ENCODE peak calls at places on chromosomes 4 and X, in four cellular contexts. G is HepG2, Q is HCT116, V is K562. I is an unnamed sample.

GRCh38 chrX:72358313-72358712 is 52.6 kb upstream of the CITED1 start:
- DNase-seq in G (no peak), Q (no peak), V (no peak), I (no peak)

GRCh38 chr4:87679449-87680169 is 29.5 kb downstream of the DMP1 start:
- DNase-seq in G (peak), Q (peak), V (peak), I (peak)

GRCh38 chr4:10006604-10007435 is 14.5 kb downstream of the SLC2A9 start:
- DNase-seq in G (peak), Q (peak), V (no peak), I (no peak)

GRCh38 chrX:103861200-103861599 is 29.1 kb upstream of the RAB9B start:
- DNase-seq in G (no peak), Q (no peak), V (no peak), I (no peak)

GRCh38 chr4:144709793-144710525 is 64.0 kb downstream of the HHIP start:
- DNase-seq in G (no peak), Q (peak), V (no peak), I (no peak)

GRCh38 chrX:31178064-31178768 is 106.4 kb upstream of the FTHL17 start:
- DNase-seq in G (no peak), Q (no peak), V (no peak), I (no peak)

GRCh38 chrX:115388879-115389278 is 99.4 kb downstream of the LUZP4 start:
- DNase-seq in G (no peak), Q (no peak), V (no peak), I (no peak)

GRCh38 chr4:105472871-105473339 is 957 bp downstream of the PPA2 start:
- DNase-seq in G (no peak), Q (no peak), V (no peak), I (no peak)

GRCh38 chr4:186918466-186918865 is 194.8 kb upstream of the FAT1 start:
- DNase-seq in G (no peak), Q (no peak), V (no peak), I (no peak)

GRCh38 chr4:55080174-55080865 is 45.1 kb downstream of the KDR start:
- DNase-seq in G (no peak), Q (no peak), V (no peak), I (no peak)

GRCh38 chr4:71648923-71649322 is 135.0 kb downstream of the GC start:
- DNase-seq in G (no peak), Q (no peak), V (no peak), I (no peak)

GRCh38 chr4:54100607-54101189 is 735 bp downstream of the GSX2 start:
- DNase-seq in G (no peak), Q (no peak), V (no peak), I (no peak)

GRCh38 chr4:80265571-80266266 is 745 bp upstream of the FGF5 start:
- DNase-seq in G (no peak), Q (no peak), V (peak), I (no peak)

GRCh38 chrX:20362268-20363002 is 95.7 kb upstream of the RPS6KA3 start:
- DNase-seq in G (peak), Q (no peak), V (peak), I (no peak)

GRCh38 chr4:39714171-39714570 is 16.2 kb downstream of the UBE2K start:
- DNase-seq in G (no peak), Q (no peak), V (no peak), I (no peak)

GRCh38 chrX:16081357-16081756 is 42.0 kb upstream of the GRPR start:
- DNase-seq in G (no peak), Q (no peak), V (no peak), I (no peak)

GRCh38 chrX:15146515-15146914 is 123.4 kb downstream of the ASB9 start:
- DNase-seq in G (no peak), Q (no peak), V (peak), I (no peak)

GRCh38 chr4:10944321-10944720 is 259.8 kb upstream of the CLNK start:
- DNase-seq in G (no peak), Q (no peak), V (no peak), I (no peak)

GRCh38 chrX:50402886-50403285 is 67.7 kb downstream of the DGKK start:
- DNase-seq in G (no peak), Q (no peak), V (no peak), I (no peak)

GRCh38 chr4:10727140-10727880 is 42.7 kb upstream of the CLNK start:
- DNase-seq in G (no peak), Q (no peak), V (no peak), I (no peak)

GRCh38 chr4:135249006-135249405 is 1047.4 kb upstream of the PABPC4L start:
- DNase-seq in G (no peak), Q (no peak), V (no peak), I (no peak)

GRCh38 chr4:154073107-154073817 is 284.4 kb upstream of the SFRP2 start:
- DNase-seq in G (no peak), Q (no peak), V (no peak), I (no peak)

GRCh38 chr4:98566491-98567008 is 91.9 kb downstream of the TSPAN5 start:
- DNase-seq in G (no peak), Q (no peak), V (no peak), I (no peak)
- H3K27ac ChIP-seq in G (no peak), Q (no peak), V (no peak), I (no peak)

GRCh38 chr4:185912779-185913178 is 100.8 kb upstream of the SORBS2 start:
- DNase-seq in G (no peak), Q (no peak), V (no peak), I (no peak)
- TF ChIP-seq TCF7L2 in G (no peak), Q (no peak), V (no peak), I (peak)

DNA sequence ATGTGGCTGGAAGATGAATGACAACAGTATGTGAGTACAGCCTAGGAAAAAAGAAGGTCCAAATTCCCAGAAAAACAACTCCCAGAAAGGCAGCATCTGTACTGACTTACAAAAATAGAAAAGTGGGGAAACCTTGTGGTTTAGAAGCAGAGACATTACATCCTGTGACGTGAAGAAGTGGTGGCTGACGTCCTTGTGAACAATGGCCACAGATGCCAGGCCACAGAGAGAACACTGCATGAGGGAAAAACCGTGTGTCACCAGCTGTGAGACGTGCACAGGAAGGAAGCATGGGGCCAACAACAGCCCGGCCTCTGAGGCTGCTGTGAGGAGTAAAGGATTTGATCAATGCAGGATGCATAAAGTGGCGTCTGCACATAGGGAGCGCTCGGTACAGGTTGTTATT is 81.2 kb downstream of the SPRY1 start:
- DNase-seq in G (peak), Q (no peak), V (no peak), I (no peak)
- TF ChIP-seq SIN3A in G (no peak), Q (no peak), V (no peak), I (no peak)

GRCh38 chrX:66014560-66014959 is 25.3 kb downstream of the VSIG4 start:
- DNase-seq in G (no peak), Q (no peak), V (no peak), I (no peak)

GRCh38 chrX:66015152-66015827 is 24.6 kb downstream of the VSIG4 start:
- DNase-seq in G (no peak), Q (no peak), V (peak), I (no peak)

GRCh38 chrX:66014084-66014483 is 25.8 kb downstream of the VSIG4 start:
- DNase-seq in G (no peak), Q (no peak), V (no peak), I (no peak)

GRCh38 chrX:66012094-66012534 is 27.8 kb downstream of the VSIG4 start:
- DNase-seq in G (no peak), Q (no peak), V (peak), I (no peak)

GRCh38 chrX:66013195-66013816 is 26.6 kb downstream of the VSIG4 start:
- DNase-seq in G (no peak), Q (no peak), V (no peak), I (no peak)
- H3K27ac ChIP-seq in G (no peak), Q (no peak), V (peak), I (no peak)

DNA sequence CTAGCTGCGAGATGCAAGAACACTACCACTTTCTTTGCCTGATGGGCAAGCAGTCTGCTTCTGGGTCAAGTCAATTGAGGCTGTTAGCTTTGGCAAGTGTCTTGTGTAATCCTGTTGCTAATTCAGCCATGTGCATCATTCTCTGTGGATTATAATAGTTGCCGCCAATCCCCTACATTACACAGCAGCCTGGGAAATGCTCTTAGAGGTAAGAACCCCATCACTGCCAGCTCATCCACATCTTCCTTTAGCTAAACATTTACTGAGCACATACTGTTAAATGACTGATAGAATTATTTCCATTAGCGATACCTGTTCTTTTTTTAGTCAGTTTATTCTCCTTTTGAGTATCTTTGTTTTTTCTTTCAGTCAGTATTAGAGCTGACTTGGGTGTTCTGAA is 116.2 kb downstream of the CBR4 start:
- DNase-seq in G (no peak), Q (no peak), V (no peak), I (no peak)
- TF ChIP-seq TCF7L2 in G (no peak), Q (no peak), V (no peak), I (no peak)

DNA sequence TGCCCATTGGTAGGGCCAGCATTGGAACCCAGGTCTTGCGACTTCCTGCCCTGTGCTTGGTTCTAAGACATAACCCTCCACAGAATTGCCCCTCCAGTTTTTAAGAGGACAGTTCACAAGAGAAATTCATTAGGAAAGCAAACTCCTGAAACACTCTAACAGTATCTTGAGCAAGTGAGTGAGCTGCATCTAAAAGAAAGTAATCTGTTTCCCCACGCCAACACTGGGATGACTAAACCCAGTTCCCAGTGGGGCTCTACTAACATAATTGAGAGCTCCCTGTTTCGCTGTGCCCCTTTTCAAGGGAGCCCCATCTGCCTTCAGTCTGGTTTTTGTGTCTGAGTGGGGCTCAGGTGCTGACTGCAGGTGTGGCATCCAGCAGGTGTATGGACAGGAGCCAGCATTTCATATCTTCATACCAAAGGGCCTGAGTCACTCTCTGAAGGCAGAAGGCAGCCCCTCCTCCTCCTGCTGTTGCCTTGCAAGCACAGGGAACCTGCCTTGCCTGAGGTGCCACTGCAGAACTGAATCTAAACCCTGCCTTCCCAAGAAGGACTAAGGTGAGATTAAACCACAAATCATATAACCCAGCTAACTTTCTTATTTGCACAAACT is 8.0 kb downstream of the AMOT start:
- DNase-seq in G (no peak), Q (peak), V (no peak), I (no peak)
- TF ChIP-seq SIN3A in G (no peak), Q (no peak), V (no peak), I (no peak)

DNA sequence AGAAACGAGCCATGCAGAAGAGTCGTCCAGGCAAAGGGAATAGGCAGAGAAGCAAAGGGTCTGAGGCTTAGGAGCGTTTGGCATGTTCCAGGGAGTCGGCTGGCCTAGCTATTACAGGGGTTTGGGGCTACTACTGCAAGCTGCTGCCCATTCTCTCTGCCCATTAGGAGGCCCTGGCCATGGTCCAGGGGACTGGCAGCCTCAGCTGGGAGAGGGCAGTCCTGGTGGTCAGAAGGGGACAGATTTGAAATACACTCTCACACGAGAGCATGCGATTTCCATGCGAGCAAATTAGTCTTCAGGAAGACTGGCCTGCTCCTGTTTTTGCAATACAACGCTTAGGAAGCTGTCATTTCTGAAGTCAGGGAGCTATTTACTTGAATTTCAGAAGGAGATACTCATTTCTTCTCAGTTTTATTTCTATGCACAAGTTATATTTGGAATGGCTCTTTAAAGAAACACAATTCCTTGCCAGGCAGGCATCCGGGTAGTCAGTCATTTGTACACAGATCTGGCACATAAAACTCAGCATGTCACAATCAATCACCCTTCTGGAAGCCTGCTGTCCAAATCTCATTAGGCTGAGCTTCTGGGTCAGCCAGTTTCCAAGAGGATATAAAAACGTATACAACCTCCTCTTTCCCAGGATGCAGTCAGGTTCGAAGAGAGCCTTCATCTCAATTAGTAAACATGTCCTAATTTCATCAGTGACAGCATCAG is 27.0 kb downstream of the PROM1 start:
- DNase-seq in G (no peak), Q (no peak), V (no peak), I (no peak)
- H3K27ac ChIP-seq in G (no peak), Q (no peak), V (no peak), I (no peak)

GRCh38 chr4:121900132-121900983 is 30.1 kb upstream of the BBS7 start:
- DNase-seq in G (peak), Q (peak), V (peak), I (peak)
- TF ChIP-seq TCF7L2 in G (no peak), Q (no peak), V (no peak), I (no peak)

GRCh38 chrX:22126311-22126710 is 94.2 kb downstream of the PHEX start:
- DNase-seq in G (no peak), Q (no peak), V (no peak), I (no peak)
- TF ChIP-seq SIN3A in G (no peak), Q (no peak), V (no peak), I (no peak)

I was measured in Panc1.